ENCODE peak calls at places on chromosomes 16 and 17, in five cellular contexts. Z is hepatocyte, P is gastrocnemius medialis, L is neural progenitor cell, R is right lobe of liver. H is an unnamed sample.

GRCh38 chr17:63476494-63476856 is 386 bp upstream of the ACE start:
- DNase-seq in L (peak; percentile 71), Z (peak; percentile 74), R (no peak), P (no peak), H (no peak)

GRCh38 chr17:48577946-48578615 is at the start of gene HOXB4:
- DNase-seq in L (peak; percentile 74), Z (peak; percentile 76), R (peak; percentile 77), P (peak; percentile 64), H (peak; percentile 64)

GRCh38 chr17:67376509-67376891 is 581 bp upstream of the PITPNC1 start:
- DNase-seq in Z (peak; percentile 71), R (no peak), L (no peak), P (no peak), H (peak; percentile 49)

GRCh38 chr16:87830673-87831420 is 38.5 kb downstream of the SLC7A5 start:
- DNase-seq in Z (no peak), P (no peak), L (no peak), R (peak; percentile 55), H (no peak)

GRCh38 chr16:19513377-19514053 is 8.4 kb downstream of the GDE1 start:
- DNase-seq in Z (no peak), R (no peak), L (no peak), P (no peak), H (peak; percentile 84)

GRCh38 chr16:74448990-74449389 is 27.7 kb upstream of the CLEC18B start:
- DNase-seq in L (no peak), Z (peak; percentile 66), P (peak; percentile 63), R (no peak), H (peak; percentile 97)

GRCh38 chr17:29074488-29074887 is 31.5 kb downstream of the PIPOX start:
- DNase-seq in Z (no peak), R (no peak), L (no peak), P (peak; percentile 55), H (no peak)

GRCh38 chr16:31143036-31143888 is 6.6 kb downstream of the PRSS36 start:
- DNase-seq in P (peak; percentile 32), R (no peak), Z (no peak), L (no peak), H (no peak)

GRCh38 chr16:24499193-24499814 is 40.1 kb upstream of the RBBP6 start:
- DNase-seq in R (no peak), L (peak; percentile 79), Z (peak; percentile 47), P (no peak), H (peak; percentile 19)

GRCh38 chr17:7314719-7315569 is at the start of gene GPS2:
- DNase-seq in P (peak; percentile 90), Z (peak; percentile 96), R (peak; percentile 96), L (peak; percentile 95), H (peak; percentile 85)

GRCh38 chr17:40564195-40564882 is 933 bp downstream of the CCR7 start:
- DNase-seq in P (no peak), R (no peak), Z (no peak), L (no peak), H (no peak)

GRCh38 chr16:46650224-46650623 is 29.0 kb upstream of the SHCBP1 start:
- DNase-seq in P (peak; percentile 74), L (no peak), R (no peak), Z (no peak), H (peak; percentile 97)

GRCh38 chr17:56925088-56925487 is 11.2 kb upstream of the TRIM25 start:
- DNase-seq in R (no peak), P (no peak), L (no peak), Z (no peak), H (no peak)

GRCh38 chr16:27308792-27309191 is 5.0 kb upstream of the IL4R start:
- DNase-seq in Z (no peak), L (no peak), R (no peak), P (no peak), H (no peak)

GRCh38 chr16:61471737-61472136 is 564.5 kb downstream of the CDH8 start:
- DNase-seq in L (no peak), P (no peak), R (no peak), Z (no peak), H (no peak)

GRCh38 chr16:49528035-49528434 is 154.4 kb downstream of the C16orf78 start:
- DNase-seq in Z (peak; percentile 16), R (no peak), L (no peak), P (no peak), H (no peak)

GRCh38 chr16:74700206-74701040 is at the start of gene MLKL:
- DNase-seq in R (peak; percentile 83), Z (peak; percentile 58), L (peak; percentile 53), P (peak; percentile 35), H (peak; percentile 67)

GRCh38 chr17:42289863-42290165 is 1.5 kb downstream of the STAT5A start:
- DNase-seq in R (no peak), Z (no peak), P (peak; percentile 10), L (no peak), H (no peak)

GRCh38 chr17:74413491-74413890 is 18.4 kb upstream of the GPRC5C start:
- DNase-seq in R (no peak), P (no peak), Z (no peak), L (no peak), H (no peak)

GRCh38 chr17:1186214-1186820 is 6.5 kb upstream of the ABR start:
- DNase-seq in L (no peak), R (no peak), P (no peak), Z (no peak), H (no peak)

GRCh38 chr17:53496356-53496755 is 326.4 kb upstream of the KIF2B start:
- DNase-seq in Z (no peak), P (no peak), L (peak; percentile 69), R (no peak), H (no peak)

GRCh38 chr16:83813818-83814653 is 6.3 kb downstream of the HSBP1 start:
- DNase-seq in Z (peak; percentile 37), L (peak; percentile 73), R (no peak), P (no peak), H (peak; percentile 81)

GRCh38 chr17:79824893-79825579 is 14.2 kb downstream of the CBX4 start:
- DNase-seq in L (no peak), R (no peak), Z (no peak), P (no peak), H (no peak)

GRCh38 chr16:30053376-30054015 is 12.1 kb upstream of the ALDOA start:
- DNase-seq in Z (no peak), R (no peak), L (no peak), P (no peak), H (peak; percentile 51)

GRCh38 chr17:58312824-58313223 is 15.8 kb downstream of the TSPOAP1 start:
- DNase-seq in L (no peak), P (no peak), Z (peak; percentile 2), R (no peak), H (no peak)

GRCh38 chr16:4051591-4051990 is 64.7 kb downstream of the ADCY9 start:
- DNase-seq in L (no peak), R (no peak), P (no peak), Z (no peak), H (no peak)

GRCh38 chr16:86322283-86322682 is 188.0 kb upstream of the FOXF1 start:
- DNase-seq in P (no peak), L (no peak), Z (no peak), R (no peak), H (no peak)

GRCh38 chr16:49140618-49141017 is 141.0 kb downstream of the CBLN1 start:
- DNase-seq in P (no peak), L (no peak), R (no peak), Z (no peak), H (no peak)

GRCh38 chr17:80819422-80820164 is 172.0 kb upstream of the CHMP6 start:
- DNase-seq in Z (no peak), P (peak; percentile 11), L (no peak), R (peak; percentile 48), H (no peak)

GRCh38 chr16:75591001-75591852 is 25.0 kb downstream of the GABARAPL2 start:
- DNase-seq in P (peak; percentile 22), L (no peak), Z (peak; percentile 66), R (no peak), H (peak; percentile 82)

GRCh38 chr16:90044111-90044551 is 24.9 kb upstream of the DBNDD1 start:
- DNase-seq in L (no peak), Z (peak; percentile 80), P (no peak), R (no peak), H (no peak)

DNA sequence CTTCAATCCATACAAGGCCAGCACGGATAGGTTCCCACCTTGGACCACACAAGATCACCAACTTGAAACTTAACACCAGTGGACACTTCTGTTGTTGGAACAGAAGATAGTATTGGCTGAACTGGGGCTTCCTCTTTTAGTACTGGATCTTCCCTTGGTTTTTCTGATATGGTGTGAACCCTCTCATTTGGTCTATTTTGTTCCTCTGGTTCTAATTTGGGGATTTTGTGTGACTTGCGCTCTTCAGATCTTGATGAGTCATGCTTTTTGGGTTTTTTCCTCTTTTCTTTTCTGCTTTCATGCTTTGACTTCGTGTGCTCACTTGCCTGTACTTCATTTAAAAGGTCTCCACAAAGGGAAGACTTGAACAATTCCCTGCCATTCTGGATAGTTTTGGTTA is 39.0 kb downstream of the SOST start:
- DNase-seq in Z (no peak), L (no peak), P (no peak), R (no peak), H (no peak)
- H3K4me3 ChIP-seq in Z (no peak overlapping the region), L (no peak overlapping the region), P (no peak overlapping the region), R (no peak overlapping the region), H (no peak overlapping the region)

GRCh38 chr16:56281256-56281805 is 90.0 kb downstream of the GNAO1 start:
- DNase-seq in L (peak; percentile 95), R (no peak), Z (no peak), P (no peak), H (no peak)
- TF ChIP-seq CTCF in L (peak; percentile 62), R (peak; percentile 22), Z (peak; percentile 29), P (no peak), H (peak; percentile 44)

GRCh38 chr17:28065706-28066105 is 23.2 kb downstream of the NLK start:
- DNase-seq in Z (no peak), R (no peak), L (no peak), P (no peak), H (no peak)
- H3K4me3 ChIP-seq in Z (no peak overlapping the region), R (no peak overlapping the region), L (no peak overlapping the region), P (no peak overlapping the region), H (no peak overlapping the region)

GRCh38 chr17:10313037-10313672 is 59.7 kb downstream of the MYH13 start:
- DNase-seq in R (no peak), Z (no peak), P (no peak), L (no peak), H (no peak)

GRCh38 chr17:10314332-10314731 is 58.5 kb downstream of the MYH13 start:
- DNase-seq in R (no peak), Z (no peak), L (no peak), P (no peak), H (no peak)

GRCh38 chr17:10318540-10318939 is 54.3 kb downstream of the MYH13 start:
- DNase-seq in L (no peak), R (no peak), P (no peak), Z (no peak), H (no peak)

DNA sequence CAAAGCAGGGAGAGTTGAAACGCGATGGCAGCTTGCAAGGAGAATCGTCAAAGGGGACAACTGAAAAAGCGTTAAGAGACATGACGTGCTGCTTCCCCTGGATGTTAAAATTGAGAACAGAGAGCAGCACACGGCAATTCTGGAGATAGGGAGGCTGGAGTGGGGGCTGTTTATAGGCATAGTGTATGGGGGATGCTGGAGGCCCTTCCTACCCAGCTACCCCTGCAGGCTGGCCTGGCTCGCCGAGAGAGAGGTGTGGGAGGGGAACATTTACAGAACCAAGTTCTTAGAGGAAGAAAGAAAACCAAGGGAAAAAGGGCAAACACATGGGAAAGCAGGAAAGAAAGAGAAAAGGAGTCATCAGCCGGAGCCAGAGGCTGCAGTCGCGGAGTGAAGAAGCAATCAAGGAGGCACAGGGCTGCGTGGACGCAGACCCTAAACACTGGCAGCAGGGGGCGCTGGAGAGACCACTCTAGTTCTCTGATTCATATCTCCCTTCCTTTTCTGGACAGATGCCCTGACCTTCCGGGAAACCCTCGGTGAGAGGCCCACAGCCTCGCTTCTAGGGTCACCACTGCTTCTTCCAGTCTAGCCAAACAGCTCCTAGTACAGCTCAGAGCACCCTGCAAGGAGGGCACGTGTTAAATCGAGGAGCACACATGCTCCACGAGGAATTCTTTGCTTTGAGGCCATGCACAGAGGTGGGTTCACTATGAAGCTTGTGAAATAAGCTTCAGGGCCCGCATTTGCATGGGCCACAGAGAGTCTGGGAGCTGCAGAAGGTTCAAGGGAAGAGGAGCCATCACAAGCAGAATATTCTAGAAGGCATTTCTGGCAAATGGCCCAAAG is 55.6 kb downstream of the MYH13 start:
- DNase-seq in P (no peak), Z (peak; percentile 72), R (no peak), L (peak; percentile 72), H (peak; percentile 54)
- TF ChIP-seq CTCF in P (no peak), Z (peak; percentile 53), R (peak; percentile 44), L (peak; percentile 71), H (peak; percentile 78)

H was measured in fibroblast of villous mesenchyme.